ENCODE peak calls at places on chromosomes 7 and 10, in eight cellular contexts. S is dorsolateral prefrontal cortex; G is uterus; K is SK-N-MC; R is CD4-positive, alpha-beta memory T cell; C is CD8-positive, alpha-beta T cell; I is transverse colon; U is fibroblast of lung. W is an unnamed sample.

GRCh38 chr10:129307141-129307540 is 159.9 kb upstream of the MGMT start:
- DNase-seq in S (no peak), G (no peak), K (no peak), R (no peak), C (no peak), I (no peak), U (no peak), W (no peak)

GRCh38 chr7:81692146-81692905 is 77.5 kb downstream of the HGF start:
- DNase-seq in S (no peak), G (no peak), K (no peak), R (no peak), C (no peak), I (no peak), U (peak), W (no peak)

GRCh38 chr10:61882621-61883375 is 18.7 kb upstream of the ARID5B start:
- DNase-seq in S (no peak), G (no peak), K (no peak), R (no peak), C (no peak), I (no peak), U (peak), W (no peak)

GRCh38 chr7:25553005-25553404 is 324.7 kb upstream of the NPVF start:
- DNase-seq in S (no peak), G (no peak), K (no peak), R (no peak), C (no peak), I (no peak), U (no peak), W (no peak)

GRCh38 chr7:54969190-54969967 is 49.4 kb upstream of the EGFR start:
- DNase-seq in S (no peak), G (no peak), K (no peak), R (no peak), C (no peak), I (no peak), U (peak), W (no peak)

GRCh38 chr7:106064836-106065559 is 47.1 kb downstream of the SYPL1 start:
- DNase-seq in S (peak), G (peak), K (no peak), R (no peak), C (no peak), I (peak), U (peak), W (no peak)

GRCh38 chr7:80785961-80786360 is 132.9 kb downstream of the SEMA3C start:
- DNase-seq in S (no peak), G (no peak), K (no peak), R (no peak), C (no peak), I (no peak), U (peak), W (no peak)

GRCh38 chr7:125599387-125599786 is 669.8 kb upstream of the POT1 start:
- DNase-seq in S (no peak), G (no peak), K (no peak), R (no peak), C (no peak), I (no peak), U (no peak), W (no peak)

GRCh38 chr10:99583702-99584101 is 36.5 kb downstream of the SLC25A28 start:
- DNase-seq in S (no peak), G (no peak), K (no peak), R (no peak), C (no peak), I (no peak), U (no peak), W (no peak)

GRCh38 chr7:128919881-128920789 is 9.6 kb upstream of the KCP start:
- DNase-seq in S (no peak), G (no peak), K (no peak), R (no peak), C (no peak), I (no peak), U (no peak), W (no peak)

GRCh38 chr10:21634599-21635365 is 100.8 kb downstream of the MLLT10 start:
- DNase-seq in S (no peak), G (no peak), K (no peak), R (no peak), C (no peak), I (no peak), U (no peak), W (no peak)

GRCh38 chr7:91941450-91941849 is 788 bp downstream of the AKAP9 start:
- DNase-seq in S (peak), G (no peak), K (no peak), R (peak), C (peak), I (peak), U (peak), W (peak)

GRCh38 chr7:102412548-102412947 is 16.4 kb downstream of the PRKRIP1 start:
- DNase-seq in S (no peak), G (no peak), K (no peak), R (peak), C (peak), I (peak), U (peak), W (no peak)

GRCh38 chr10:119505588-119506315 is 36.8 kb downstream of the RGS10 start:
- DNase-seq in S (no peak), G (no peak), K (no peak), R (no peak), C (peak), I (no peak), U (no peak), W (no peak)

GRCh38 chr10:69901623-69902505 is 100.2 kb downstream of the COL13A1 start:
- DNase-seq in S (no peak), G (peak), K (no peak), R (no peak), C (peak), I (peak), U (peak), W (peak)

GRCh38 chr7:155136619-155137243 is 66.6 kb downstream of the HTR5A start:
- DNase-seq in S (no peak), G (no peak), K (no peak), R (no peak), C (no peak), I (no peak), U (no peak), W (no peak)

GRCh38 chr7:111041577-111041976 is 49.4 kb upstream of the LRRN3 start:
- DNase-seq in S (no peak), G (no peak), K (no peak), R (no peak), C (no peak), I (no peak), U (no peak), W (no peak)

GRCh38 chr7:21430575-21430954 is 2.7 kb downstream of the SP4 start:
- DNase-seq in S (no peak), G (no peak), K (no peak), R (no peak), C (no peak), I (no peak), U (no peak), W (no peak)

GRCh38 chr10:99906470-99906869 is 103.3 kb downstream of the DNMBP start:
- DNase-seq in S (peak), G (peak), K (no peak), R (no peak), C (no peak), I (no peak), U (peak), W (no peak)

GRCh38 chr7:73618538-73618937 is 5.8 kb downstream of the MLXIPL start:
- DNase-seq in S (no peak), G (no peak), K (no peak), R (no peak), C (no peak), I (no peak), U (no peak), W (no peak)

GRCh38 chr7:36336380-36336779 is 53.3 kb upstream of the ANLN start:
- DNase-seq in S (no peak), G (no peak), K (no peak), R (no peak), C (no peak), I (no peak), U (no peak), W (no peak)

GRCh38 chr10:106474891-106475290 is 689.6 kb downstream of the SORCS1 start:
- DNase-seq in S (no peak), G (no peak), K (no peak), R (no peak), C (no peak), I (no peak), U (no peak), W (no peak)

GRCh38 chr10:86282664-86283465 is 83.7 kb downstream of the GRID1 start:
- DNase-seq in S (no peak), G (peak), K (no peak), R (no peak), C (no peak), I (no peak), U (no peak), W (no peak)

GRCh38 chr7:158546626-158547025 is 41.0 kb downstream of the PTPRN2 start:
- DNase-seq in S (no peak), G (no peak), K (no peak), R (no peak), C (no peak), I (no peak), U (no peak), W (no peak)

GRCh38 chr7:37984775-37985390 is 64.4 kb downstream of the EPDR1 start:
- DNase-seq in S (no peak), G (peak), K (no peak), R (no peak), C (no peak), I (no peak), U (peak), W (no peak)

GRCh38 chr10:7857259-7857658 is 39.0 kb downstream of the TAF3 start:
- DNase-seq in S (no peak), G (no peak), K (no peak), R (no peak), C (no peak), I (no peak), U (peak), W (no peak)

GRCh38 chr7:1503390-1503789 is 799 bp downstream of the INTS1 start:
- DNase-seq in S (no peak), G (no peak), K (no peak), R (no peak), C (no peak), I (no peak), U (no peak), W (no peak)
- H3K27ac ChIP-seq in S (no peak), G (peak), K (no peak), R (peak), C (peak), I (peak), U (peak), W (no peak)

GRCh38 chr10:35924726-35925125 is 282.6 kb upstream of the FZD8 start:
- DNase-seq in S (no peak), G (no peak), K (no peak), R (no peak), C (no peak), I (no peak), U (no peak), W (no peak)
- H3K27ac ChIP-seq in S (no peak), G (no peak), K (no peak), R (no peak), C (no peak), I (no peak), U (no peak), W (no peak)

DNA sequence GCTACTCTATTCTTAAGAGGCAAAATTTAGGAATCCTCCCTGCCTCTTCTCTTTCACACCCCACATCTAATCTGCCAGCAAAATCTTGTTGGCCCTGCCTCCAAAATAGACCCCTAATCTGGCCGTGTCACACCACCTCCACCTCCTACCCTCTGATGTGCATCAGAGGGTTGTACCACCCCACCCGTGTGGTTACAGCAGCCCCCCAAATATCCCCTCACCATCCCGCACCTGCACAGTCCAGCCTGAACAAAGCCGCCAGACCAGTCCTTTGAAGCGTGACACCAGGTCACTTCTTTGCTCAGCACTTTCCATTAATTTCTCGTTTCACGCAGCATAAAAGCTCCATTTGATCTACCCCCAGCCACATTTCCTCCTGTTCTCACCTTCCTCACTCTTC is 789 bp upstream of the XPNPEP1 start:
- DNase-seq in S (no peak), G (no peak), K (no peak), R (no peak), C (no peak), I (no peak), U (no peak), W (no peak)
- H3K27ac ChIP-seq in S (peak), G (peak), K (no peak), R (peak), C (no peak), I (no peak), U (no peak), W (no peak)

GRCh38 chr7:151876899-151877777 is at the start of gene PRKAG2:
- DNase-seq in S (peak), G (peak), K (no peak), R (peak), C (peak), I (peak), U (peak), W (no peak)
- H3K27ac ChIP-seq in S (peak), G (peak), K (peak), R (peak), C (peak), I (peak), U (no peak), W (no peak)

DNA sequence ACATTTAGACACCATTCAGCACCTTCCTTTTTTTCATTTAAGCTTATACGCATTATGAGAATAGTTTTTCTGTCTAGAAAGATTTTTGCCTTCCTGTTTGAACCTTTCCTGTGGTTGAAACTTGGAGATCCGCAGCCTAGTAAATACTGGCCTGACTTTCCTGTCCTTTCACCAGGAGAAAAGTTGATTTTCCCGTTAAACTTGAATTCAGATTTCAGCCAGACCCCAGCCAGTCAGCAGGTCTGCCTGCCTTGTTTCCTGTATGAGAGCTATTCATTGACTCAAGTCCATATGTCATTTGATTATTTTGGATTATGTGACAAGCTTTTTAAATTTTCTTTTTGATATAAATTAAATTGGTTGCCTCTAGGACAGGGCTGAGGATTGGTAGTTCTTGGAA is 71.5 kb downstream of the EVX1 start:
- DNase-seq in S (no peak), G (no peak), K (no peak), R (no peak), C (no peak), I (no peak), U (no peak), W (no peak)
- H3K27ac ChIP-seq in S (no peak), G (no peak), K (no peak), R (no peak), C (no peak), I (no peak), U (no peak), W (no peak)

DNA sequence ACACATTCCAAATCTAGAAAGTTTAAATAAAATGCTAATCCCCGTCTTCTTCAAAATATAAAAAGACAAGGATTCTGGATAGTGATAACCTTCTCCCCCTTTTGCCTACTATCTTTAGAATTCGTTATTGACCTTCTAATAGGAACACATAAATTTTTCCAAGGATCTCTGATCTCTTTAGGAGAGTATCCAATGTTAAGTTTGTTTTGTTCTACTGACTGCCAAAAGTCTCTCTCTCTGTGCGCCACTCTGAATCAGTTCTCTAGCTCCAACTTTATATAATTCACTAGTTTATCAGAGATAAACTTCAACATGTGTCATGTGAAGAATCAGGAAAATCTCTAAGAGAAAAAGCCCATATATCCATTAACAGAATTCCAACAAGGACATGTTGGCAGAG is 615.6 kb downstream of the KCNMA1 start:
- DNase-seq in S (no peak), G (no peak), K (no peak), R (no peak), C (no peak), I (no peak), U (no peak), W (no peak)
- H3K27ac ChIP-seq in S (no peak), G (no peak), K (no peak), R (no peak), C (no peak), I (no peak), U (no peak), W (no peak)

GRCh38 chr10:124701038-124701365 is 43.2 kb downstream of the FAM53B start:
- DNase-seq in S (no peak), G (no peak), K (no peak), R (no peak), C (no peak), I (no peak), U (no peak), W (no peak)

GRCh38 chr10:124700293-124701037 is 43.7 kb downstream of the FAM53B start:
- DNase-seq in S (no peak), G (no peak), K (no peak), R (no peak), C (no peak), I (no peak), U (no peak), W (no peak)

GRCh38 chr10:124701435-124701834 is 42.7 kb downstream of the FAM53B start:
- DNase-seq in S (peak), G (peak), K (no peak), R (no peak), C (no peak), I (peak), U (peak), W (no peak)

GRCh38 chr10:124703372-124703771 is 40.8 kb downstream of the FAM53B start:
- DNase-seq in S (no peak), G (no peak), K (no peak), R (no peak), C (no peak), I (no peak), U (no peak), W (no peak)

GRCh38 chr10:124701881-124702656 is 42.1 kb downstream of the FAM53B start:
- DNase-seq in S (no peak), G (peak), K (no peak), R (peak), C (no peak), I (peak), U (peak), W (no peak)
- H3K27ac ChIP-seq in S (peak), G (peak), K (no peak), R (peak), C (peak), I (peak), U (peak), W (peak)

GRCh38 chr7:107721286-107721685 is 22.7 kb upstream of the CBLL1 start:
- DNase-seq in S (no peak), G (no peak), K (no peak), R (no peak), C (no peak), I (no peak), U (no peak), W (no peak)
- H3K27ac ChIP-seq in S (no peak), G (no peak), K (no peak), R (no peak), C (no peak), I (no peak), U (no peak), W (no peak)

W was measured in Karpas-422.